ENCODE peak calls at places on chromosomes 6 and 20, in nine cellular contexts. One of them, this sample, is unnamed.

GRCh38 chr6:159977242-159978214 is 8.6 kb downstream of the IGF2R start:
- DNase-seq in MM.1S: no peak
- DNase-seq in fibroblast of lung: peak; percentile 76
- DNase-seq in H9: no peak
- DNase-seq in hepatocyte: no peak
- DNase-seq in keratinocyte: no peak
- DNase-seq in GM23248: peak; percentile 51
- DNase-seq in GM23338: no peak
- DNase-seq in OCI-LY7: no peak
- DNase-seq in this sample: no peak

GRCh38 chr6:32968770-32969684 is 633 bp downstream of the BRD2 start:
- DNase-seq in MM.1S: peak; percentile 75
- DNase-seq in fibroblast of lung: peak; percentile 80
- DNase-seq in H9: peak; percentile 92
- DNase-seq in hepatocyte: peak; percentile 92
- DNase-seq in keratinocyte: no peak
- DNase-seq in GM23248: peak; percentile 91
- DNase-seq in GM23338: peak; percentile 98
- DNase-seq in OCI-LY7: peak; percentile 87
- DNase-seq in this sample: peak; percentile 86

GRCh38 chr6:27062755-27063154 is 184.7 kb upstream of the PRSS16 start:
- DNase-seq in MM.1S: no peak
- DNase-seq in fibroblast of lung: no peak
- DNase-seq in H9: no peak
- DNase-seq in hepatocyte: no peak
- DNase-seq in keratinocyte: no peak
- DNase-seq in GM23248: no peak
- DNase-seq in GM23338: no peak
- DNase-seq in OCI-LY7: no peak
- DNase-seq in this sample: no peak

GRCh38 chr20:19757487-19757972 is 528 bp upstream of the RIN2 start:
- DNase-seq in MM.1S: peak; percentile 27
- DNase-seq in fibroblast of lung: peak; percentile 77
- DNase-seq in H9: peak; percentile 70
- DNase-seq in hepatocyte: peak; percentile 83
- DNase-seq in keratinocyte: no peak
- DNase-seq in GM23248: peak; percentile 89
- DNase-seq in GM23338: peak; percentile 79
- DNase-seq in OCI-LY7: no peak
- DNase-seq in this sample: peak; percentile 65

GRCh38 chr6:6885521-6886088 is 222.2 kb upstream of the RREB1 start:
- DNase-seq in MM.1S: no peak
- DNase-seq in fibroblast of lung: no peak
- DNase-seq in H9: no peak
- DNase-seq in hepatocyte: no peak
- DNase-seq in keratinocyte: no peak
- DNase-seq in GM23248: no peak
- DNase-seq in GM23338: no peak
- DNase-seq in OCI-LY7: no peak
- DNase-seq in this sample: no peak

GRCh38 chr20:57266251-57267157 is at the start of gene BMP7:
- DNase-seq in MM.1S: no peak
- DNase-seq in fibroblast of lung: peak; percentile 16
- DNase-seq in H9: peak; percentile 70
- DNase-seq in hepatocyte: peak; percentile 62
- DNase-seq in keratinocyte: no peak
- DNase-seq in GM23248: peak; percentile 34
- DNase-seq in GM23338: peak; percentile 82
- DNase-seq in OCI-LY7: peak; percentile 72
- DNase-seq in this sample: peak; percentile 33

GRCh38 chr6:26172496-26172958 is 85.3 kb downstream of the HFE start:
- DNase-seq in MM.1S: peak; percentile 43
- DNase-seq in fibroblast of lung: peak; percentile 52
- DNase-seq in H9: no peak
- DNase-seq in hepatocyte: peak; percentile 39
- DNase-seq in keratinocyte: no peak
- DNase-seq in GM23248: peak; percentile 68
- DNase-seq in GM23338: peak; percentile 54
- DNase-seq in OCI-LY7: peak; percentile 65
- DNase-seq in this sample: peak; percentile 46

GRCh38 chr6:2956930-2957329 is 14.4 kb downstream of the SERPINB6 start:
- DNase-seq in MM.1S: no peak
- DNase-seq in fibroblast of lung: peak; percentile 41
- DNase-seq in H9: no peak
- DNase-seq in hepatocyte: no peak
- DNase-seq in keratinocyte: no peak
- DNase-seq in GM23248: no peak
- DNase-seq in GM23338: no peak
- DNase-seq in OCI-LY7: no peak
- DNase-seq in this sample: no peak

GRCh38 chr6:110542311-110543024 is 66.1 kb upstream of the SLC22A16 start:
- DNase-seq in MM.1S: no peak
- DNase-seq in fibroblast of lung: no peak
- DNase-seq in H9: no peak
- DNase-seq in hepatocyte: no peak
- DNase-seq in keratinocyte: no peak
- DNase-seq in GM23248: peak; percentile 43
- DNase-seq in GM23338: no peak
- DNase-seq in OCI-LY7: no peak
- DNase-seq in this sample: no peak

GRCh38 chr6:35319346-35320030 is 21.9 kb downstream of the DEF6 start:
- DNase-seq in MM.1S: no peak
- DNase-seq in fibroblast of lung: no peak
- DNase-seq in H9: peak; percentile 30
- DNase-seq in hepatocyte: no peak
- DNase-seq in keratinocyte: no peak
- DNase-seq in GM23248: no peak
- DNase-seq in GM23338: no peak
- DNase-seq in OCI-LY7: no peak
- DNase-seq in this sample: no peak

GRCh38 chr6:12263403-12263802 is 26.8 kb upstream of the EDN1 start:
- DNase-seq in MM.1S: no peak
- DNase-seq in fibroblast of lung: no peak
- DNase-seq in H9: no peak
- DNase-seq in hepatocyte: no peak
- DNase-seq in keratinocyte: no peak
- DNase-seq in GM23248: no peak
- DNase-seq in GM23338: no peak
- DNase-seq in OCI-LY7: no peak
- DNase-seq in this sample: no peak

GRCh38 chr6:128246472-128246871 is 273.9 kb downstream of the PTPRK start:
- DNase-seq in MM.1S: no peak
- DNase-seq in fibroblast of lung: no peak
- DNase-seq in H9: no peak
- DNase-seq in hepatocyte: peak; percentile 6
- DNase-seq in keratinocyte: no peak
- DNase-seq in GM23248: no peak
- DNase-seq in GM23338: no peak
- DNase-seq in OCI-LY7: no peak
- DNase-seq in this sample: no peak

DNA sequence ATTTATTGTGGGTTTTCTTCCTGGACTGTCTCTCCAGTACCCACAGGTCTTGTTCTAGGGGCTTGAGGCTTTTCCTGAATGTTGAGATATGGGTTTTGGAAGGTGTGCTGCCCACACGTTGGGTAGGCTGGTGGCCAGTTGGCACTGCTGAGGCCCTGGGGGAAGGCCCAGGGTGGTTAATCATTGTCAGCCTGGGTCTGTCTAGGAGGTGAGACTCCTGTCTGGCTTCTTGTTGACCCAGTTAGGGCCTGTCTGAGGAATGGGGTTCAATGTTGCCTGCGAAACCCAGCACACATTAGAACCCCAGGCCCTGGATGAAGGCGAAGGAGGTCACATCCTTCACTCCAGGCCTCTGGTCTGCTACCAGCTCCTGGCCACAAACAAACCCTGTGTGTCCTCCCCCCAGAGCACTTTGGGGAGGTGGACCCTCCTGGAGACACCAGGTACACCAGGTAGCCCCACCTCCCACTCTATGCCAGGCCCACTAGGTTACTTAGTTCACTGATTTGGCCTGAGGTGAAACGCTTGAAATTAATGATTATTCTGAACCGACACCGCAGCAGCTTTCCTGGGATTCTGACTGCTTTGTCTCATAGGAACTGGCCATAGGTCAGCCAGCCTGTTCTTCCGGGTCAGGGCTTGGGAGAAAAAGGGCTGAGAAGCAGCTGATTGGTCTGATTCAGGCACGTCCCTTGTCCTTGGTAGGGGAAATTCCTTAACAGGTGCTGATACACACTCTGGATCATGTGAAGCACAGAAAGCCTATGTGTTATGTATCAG is 15.2 kb downstream of the DNMT3B start:
- DNase-seq in MM.1S: no peak
- DNase-seq in fibroblast of lung: peak; percentile 35
- DNase-seq in H9: no peak
- DNase-seq in hepatocyte: no peak
- DNase-seq in keratinocyte: no peak
- DNase-seq in GM23248: no peak
- DNase-seq in GM23338: no peak
- DNase-seq in OCI-LY7: no peak
- DNase-seq in this sample: no peak
- H4K20me1 ChIP-seq in MM.1S: no peaks in the 10 kb centered on the region
- H4K20me1 ChIP-seq in fibroblast of lung: no peaks in the 10 kb centered on the region
- H4K20me1 ChIP-seq in H9: peaks cover 2% of the 10 kb centered on the region
- H4K20me1 ChIP-seq in hepatocyte: no peaks in the 10 kb centered on the region
- H4K20me1 ChIP-seq in keratinocyte: no peaks in the 10 kb centered on the region
- H4K20me1 ChIP-seq in GM23248: no peaks in the 10 kb centered on the region
- H4K20me1 ChIP-seq in GM23338: peaks cover 99% of the 10 kb centered on the region
- H4K20me1 ChIP-seq in OCI-LY7: no peaks in the 10 kb centered on the region
- H4K20me1 ChIP-seq in this sample: no peaks in the 10 kb centered on the region

GRCh38 chr6:51099201-51099600 is 280.5 kb downstream of the TFAP2B start:
- DNase-seq in MM.1S: no peak
- DNase-seq in fibroblast of lung: no peak
- DNase-seq in H9: no peak
- DNase-seq in hepatocyte: no peak
- DNase-seq in keratinocyte: no peak
- DNase-seq in GM23248: no peak
- DNase-seq in GM23338: no peak
- DNase-seq in OCI-LY7: no peak
- DNase-seq in this sample: no peak

GRCh38 chr6:51093899-51094665 is 275.4 kb downstream of the TFAP2B start:
- DNase-seq in MM.1S: no peak
- DNase-seq in fibroblast of lung: no peak
- DNase-seq in H9: no peak
- DNase-seq in hepatocyte: no peak
- DNase-seq in keratinocyte: no peak
- DNase-seq in GM23248: no peak
- DNase-seq in GM23338: no peak
- DNase-seq in OCI-LY7: no peak
- DNase-seq in this sample: no peak

GRCh38 chr6:51098246-51098645 is 279.6 kb downstream of the TFAP2B start:
- DNase-seq in MM.1S: no peak
- DNase-seq in fibroblast of lung: no peak
- DNase-seq in H9: no peak
- DNase-seq in hepatocyte: no peak
- DNase-seq in keratinocyte: no peak
- DNase-seq in GM23248: no peak
- DNase-seq in GM23338: no peak
- DNase-seq in OCI-LY7: no peak
- DNase-seq in this sample: no peak

GRCh38 chr6:51098801-51099200 is 280.1 kb downstream of the TFAP2B start:
- DNase-seq in MM.1S: no peak
- DNase-seq in fibroblast of lung: no peak
- DNase-seq in H9: no peak
- DNase-seq in hepatocyte: no peak
- DNase-seq in keratinocyte: no peak
- DNase-seq in GM23248: no peak
- DNase-seq in GM23338: no peak
- DNase-seq in OCI-LY7: no peak
- DNase-seq in this sample: peak; percentile 39
- H4K20me1 ChIP-seq in MM.1S: no peaks in the 10 kb centered on the region
- H4K20me1 ChIP-seq in fibroblast of lung: no peaks in the 10 kb centered on the region
- H4K20me1 ChIP-seq in H9: no peaks in the 10 kb centered on the region
- H4K20me1 ChIP-seq in hepatocyte: no peaks in the 10 kb centered on the region
- H4K20me1 ChIP-seq in keratinocyte: no peaks in the 10 kb centered on the region
- H4K20me1 ChIP-seq in GM23248: no peaks in the 10 kb centered on the region
- H4K20me1 ChIP-seq in GM23338: no peaks in the 10 kb centered on the region
- H4K20me1 ChIP-seq in OCI-LY7: no peaks in the 10 kb centered on the region
- H4K20me1 ChIP-seq in this sample: no peaks in the 10 kb centered on the region

GRCh38 chr6:38039497-38039896 is 220.0 kb downstream of the ZFAND3 start:
- DNase-seq in MM.1S: no peak
- DNase-seq in fibroblast of lung: peak; percentile 48
- DNase-seq in H9: no peak
- DNase-seq in hepatocyte: no peak
- DNase-seq in keratinocyte: no peak
- DNase-seq in GM23248: no peak
- DNase-seq in GM23338: no peak
- DNase-seq in OCI-LY7: no peak
- DNase-seq in this sample: no peak
- H4K20me1 ChIP-seq in MM.1S: no peaks in the 10 kb centered on the region
- H4K20me1 ChIP-seq in fibroblast of lung: peaks cover 1% of the 10 kb centered on the region
- H4K20me1 ChIP-seq in H9: no peaks in the 10 kb centered on the region
- H4K20me1 ChIP-seq in hepatocyte: peaks cover 42% of the 10 kb centered on the region
- H4K20me1 ChIP-seq in keratinocyte: peaks cover 3% of the 10 kb centered on the region
- H4K20me1 ChIP-seq in GM23248: peaks cover 22% of the 10 kb centered on the region
- H4K20me1 ChIP-seq in GM23338: no peaks in the 10 kb centered on the region
- H4K20me1 ChIP-seq in OCI-LY7: peaks cover 4% of the 10 kb centered on the region
- H4K20me1 ChIP-seq in this sample: no peaks in the 10 kb centered on the region

GRCh38 chr20:47532002-47532401 is 30.3 kb downstream of the NCOA3 start:
- DNase-seq in MM.1S: no peak
- DNase-seq in fibroblast of lung: no peak
- DNase-seq in H9: no peak
- DNase-seq in hepatocyte: no peak
- DNase-seq in keratinocyte: no peak
- DNase-seq in GM23248: no peak
- DNase-seq in GM23338: no peak
- DNase-seq in OCI-LY7: no peak
- DNase-seq in this sample: no peak

GRCh38 chr20:47533518-47534062 is 31.9 kb downstream of the NCOA3 start:
- DNase-seq in MM.1S: no peak
- DNase-seq in fibroblast of lung: no peak
- DNase-seq in H9: no peak
- DNase-seq in hepatocyte: no peak
- DNase-seq in keratinocyte: no peak
- DNase-seq in GM23248: no peak
- DNase-seq in GM23338: no peak
- DNase-seq in OCI-LY7: no peak
- DNase-seq in this sample: no peak

GRCh38 chr20:47527004-47527800 is 25.5 kb downstream of the NCOA3 start:
- DNase-seq in MM.1S: no peak
- DNase-seq in fibroblast of lung: no peak
- DNase-seq in H9: no peak
- DNase-seq in hepatocyte: no peak
- DNase-seq in keratinocyte: no peak
- DNase-seq in GM23248: no peak
- DNase-seq in GM23338: no peak
- DNase-seq in OCI-LY7: no peak
- DNase-seq in this sample: no peak

GRCh38 chr20:47531468-47531867 is 29.8 kb downstream of the NCOA3 start:
- DNase-seq in MM.1S: no peak
- DNase-seq in fibroblast of lung: no peak
- DNase-seq in H9: no peak
- DNase-seq in hepatocyte: no peak
- DNase-seq in keratinocyte: no peak
- DNase-seq in GM23248: no peak
- DNase-seq in GM23338: no peak
- DNase-seq in OCI-LY7: no peak
- DNase-seq in this sample: no peak

DNA sequence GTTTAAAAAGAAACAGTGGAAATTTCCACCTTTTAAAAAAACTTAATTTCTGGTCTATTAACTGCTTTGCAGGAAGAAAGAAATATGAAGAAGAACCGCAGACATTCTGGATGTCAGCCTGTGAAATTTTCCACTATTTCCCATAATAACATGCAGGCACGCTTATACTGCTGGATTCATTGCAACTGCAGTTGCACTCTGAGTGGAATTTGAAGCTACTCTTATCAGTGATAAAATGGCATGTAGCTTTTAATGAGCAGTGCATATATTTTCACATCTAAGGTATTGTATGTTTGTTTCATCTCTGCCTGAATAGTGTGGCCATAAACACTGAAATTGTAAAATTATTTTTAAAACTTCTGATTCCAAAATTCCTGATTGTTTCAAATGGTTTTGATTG is 28.2 kb downstream of the NCOA3 start:
- DNase-seq in MM.1S: no peak
- DNase-seq in fibroblast of lung: no peak
- DNase-seq in H9: no peak
- DNase-seq in hepatocyte: no peak
- DNase-seq in keratinocyte: no peak
- DNase-seq in GM23248: peak; percentile 52
- DNase-seq in GM23338: no peak
- DNase-seq in OCI-LY7: no peak
- DNase-seq in this sample: no peak
- H4K20me1 ChIP-seq in MM.1S: peaks cover 16% of the 10 kb centered on the region
- H4K20me1 ChIP-seq in fibroblast of lung: no peaks in the 10 kb centered on the region
- H4K20me1 ChIP-seq in H9: no peaks in the 10 kb centered on the region
- H4K20me1 ChIP-seq in hepatocyte: peaks cover 3% of the 10 kb centered on the region
- H4K20me1 ChIP-seq in keratinocyte: no peaks in the 10 kb centered on the region
- H4K20me1 ChIP-seq in GM23248: no peaks in the 10 kb centered on the region
- H4K20me1 ChIP-seq in GM23338: peaks cover 22% of the 10 kb centered on the region
- H4K20me1 ChIP-seq in OCI-LY7: peaks cover 7% of the 10 kb centered on the region
- H4K20me1 ChIP-seq in this sample: no peaks in the 10 kb centered on the region

This sample was measured in mammary epithelial cell.